ENCODE peak calls at places on chromosomes 5 and 9, in seven cellular contexts. One of them, this sample, is unnamed.

GRCh38 chr5:102955463-102955862 is 164.5 kb downstream of the GIN1 start:
- DNase-seq in esophagus squamous epithelium: no peak
- DNase-seq in CD4-positive, alpha-beta T cell: no peak
- DNase-seq in A549: no peak
- DNase-seq in fibroblast of lung: no peak
- DNase-seq in sigmoid colon: no peak
- DNase-seq in CD8-positive, alpha-beta T cell: no peak
- DNase-seq in this sample: no peak

GRCh38 chr5:169695919-169696490 is 58.9 kb downstream of the DOCK2 start:
- DNase-seq in esophagus squamous epithelium: no peak
- DNase-seq in CD4-positive, alpha-beta T cell: no peak
- DNase-seq in A549: peak
- DNase-seq in fibroblast of lung: peak
- DNase-seq in sigmoid colon: no peak
- DNase-seq in CD8-positive, alpha-beta T cell: no peak
- DNase-seq in this sample: no peak

GRCh38 chr9:99126312-99126711 is 21.4 kb downstream of the TGFBR1 start:
- DNase-seq in esophagus squamous epithelium: no peak
- DNase-seq in CD4-positive, alpha-beta T cell: no peak
- DNase-seq in A549: no peak
- DNase-seq in fibroblast of lung: no peak
- DNase-seq in sigmoid colon: no peak
- DNase-seq in CD8-positive, alpha-beta T cell: no peak
- DNase-seq in this sample: no peak

GRCh38 chr5:113081881-113082546 is 105.4 kb downstream of the DCP2 start:
- DNase-seq in esophagus squamous epithelium: no peak
- DNase-seq in CD4-positive, alpha-beta T cell: no peak
- DNase-seq in A549: no peak
- DNase-seq in fibroblast of lung: peak
- DNase-seq in sigmoid colon: no peak
- DNase-seq in CD8-positive, alpha-beta T cell: no peak
- DNase-seq in this sample: no peak

GRCh38 chr9:131697097-131697496 is 42.8 kb downstream of the RAPGEF1 start:
- DNase-seq in esophagus squamous epithelium: no peak
- DNase-seq in CD4-positive, alpha-beta T cell: no peak
- DNase-seq in A549: no peak
- DNase-seq in fibroblast of lung: peak
- DNase-seq in sigmoid colon: peak
- DNase-seq in CD8-positive, alpha-beta T cell: no peak
- DNase-seq in this sample: no peak

GRCh38 chr5:61004448-61004847 is 59.4 kb downstream of the NDUFAF2 start:
- DNase-seq in esophagus squamous epithelium: no peak
- DNase-seq in CD4-positive, alpha-beta T cell: no peak
- DNase-seq in A549: no peak
- DNase-seq in fibroblast of lung: no peak
- DNase-seq in sigmoid colon: no peak
- DNase-seq in CD8-positive, alpha-beta T cell: no peak
- DNase-seq in this sample: no peak

GRCh38 chr9:76441551-76442322 is 17.2 kb upstream of the GCNT1 start:
- DNase-seq in esophagus squamous epithelium: no peak
- DNase-seq in CD4-positive, alpha-beta T cell: no peak
- DNase-seq in A549: no peak
- DNase-seq in fibroblast of lung: peak
- DNase-seq in sigmoid colon: no peak
- DNase-seq in CD8-positive, alpha-beta T cell: no peak
- DNase-seq in this sample: no peak

GRCh38 chr5:43422143-43422542 is 10.0 kb upstream of the CCL28 start:
- DNase-seq in esophagus squamous epithelium: no peak
- DNase-seq in CD4-positive, alpha-beta T cell: no peak
- DNase-seq in A549: no peak
- DNase-seq in fibroblast of lung: no peak
- DNase-seq in sigmoid colon: no peak
- DNase-seq in CD8-positive, alpha-beta T cell: no peak
- DNase-seq in this sample: no peak

GRCh38 chr9:111966851-111967250 is 70.2 kb downstream of the UGCG start:
- DNase-seq in esophagus squamous epithelium: no peak
- DNase-seq in CD4-positive, alpha-beta T cell: no peak
- DNase-seq in A549: no peak
- DNase-seq in fibroblast of lung: peak
- DNase-seq in sigmoid colon: no peak
- DNase-seq in CD8-positive, alpha-beta T cell: no peak
- DNase-seq in this sample: no peak

GRCh38 chr9:81193362-81194339 is 495.7 kb downstream of the TLE1 start:
- DNase-seq in esophagus squamous epithelium: no peak
- DNase-seq in CD4-positive, alpha-beta T cell: no peak
- DNase-seq in A549: no peak
- DNase-seq in fibroblast of lung: no peak
- DNase-seq in sigmoid colon: no peak
- DNase-seq in CD8-positive, alpha-beta T cell: no peak
- DNase-seq in this sample: no peak

GRCh38 chr9:108751301-108751824 is 104.4 kb downstream of the ACTL7B start:
- DNase-seq in esophagus squamous epithelium: no peak
- DNase-seq in CD4-positive, alpha-beta T cell: no peak
- DNase-seq in A549: no peak
- DNase-seq in fibroblast of lung: peak
- DNase-seq in sigmoid colon: no peak
- DNase-seq in CD8-positive, alpha-beta T cell: no peak
- DNase-seq in this sample: no peak

GRCh38 chr5:136731241-136731885 is 366.0 kb upstream of the TRPC7 start:
- DNase-seq in esophagus squamous epithelium: no peak
- DNase-seq in CD4-positive, alpha-beta T cell: no peak
- DNase-seq in A549: no peak
- DNase-seq in fibroblast of lung: no peak
- DNase-seq in sigmoid colon: no peak
- DNase-seq in CD8-positive, alpha-beta T cell: no peak
- DNase-seq in this sample: no peak

GRCh38 chr5:150389759-150390256 is 22.9 kb downstream of the CD74 start:
- DNase-seq in esophagus squamous epithelium: no peak
- DNase-seq in CD4-positive, alpha-beta T cell: no peak
- DNase-seq in A549: peak
- DNase-seq in fibroblast of lung: no peak
- DNase-seq in sigmoid colon: no peak
- DNase-seq in CD8-positive, alpha-beta T cell: no peak
- DNase-seq in this sample: no peak

GRCh38 chr5:115778417-115778816 is 38.0 kb downstream of the CDO1 start:
- DNase-seq in esophagus squamous epithelium: no peak
- DNase-seq in CD4-positive, alpha-beta T cell: no peak
- DNase-seq in A549: no peak
- DNase-seq in fibroblast of lung: no peak
- DNase-seq in sigmoid colon: no peak
- DNase-seq in CD8-positive, alpha-beta T cell: no peak
- DNase-seq in this sample: no peak

GRCh38 chr5:61303348-61303747 is 28.7 kb upstream of the ZSWIM6 start:
- DNase-seq in esophagus squamous epithelium: no peak
- DNase-seq in CD4-positive, alpha-beta T cell: no peak
- DNase-seq in A549: no peak
- DNase-seq in fibroblast of lung: peak
- DNase-seq in sigmoid colon: no peak
- DNase-seq in CD8-positive, alpha-beta T cell: no peak
- DNase-seq in this sample: no peak

GRCh38 chr5:172765766-172766286 is 5.2 kb downstream of the DUSP1 start:
- DNase-seq in esophagus squamous epithelium: no peak
- DNase-seq in CD4-positive, alpha-beta T cell: no peak
- DNase-seq in A549: no peak
- DNase-seq in fibroblast of lung: peak
- DNase-seq in sigmoid colon: peak
- DNase-seq in CD8-positive, alpha-beta T cell: no peak
- DNase-seq in this sample: peak

GRCh38 chr5:34687269-34688011 is 31.3 kb downstream of the RAI14 start:
- DNase-seq in esophagus squamous epithelium: no peak
- DNase-seq in CD4-positive, alpha-beta T cell: no peak
- DNase-seq in A549: peak
- DNase-seq in fibroblast of lung: no peak
- DNase-seq in sigmoid colon: no peak
- DNase-seq in CD8-positive, alpha-beta T cell: no peak
- DNase-seq in this sample: no peak

GRCh38 chr5:137498301-137498735 is 808 bp downstream of the SPOCK1 start:
- DNase-seq in esophagus squamous epithelium: no peak
- DNase-seq in CD4-positive, alpha-beta T cell: no peak
- DNase-seq in A549: peak
- DNase-seq in fibroblast of lung: no peak
- DNase-seq in sigmoid colon: no peak
- DNase-seq in CD8-positive, alpha-beta T cell: no peak
- DNase-seq in this sample: no peak

GRCh38 chr5:127683006-127683405 is 20.2 kb upstream of the CCDC192 start:
- DNase-seq in esophagus squamous epithelium: no peak
- DNase-seq in CD4-positive, alpha-beta T cell: no peak
- DNase-seq in A549: no peak
- DNase-seq in fibroblast of lung: peak
- DNase-seq in sigmoid colon: no peak
- DNase-seq in CD8-positive, alpha-beta T cell: no peak
- DNase-seq in this sample: no peak

GRCh38 chr5:3351581-3352442 is 243.8 kb upstream of the IRX1 start:
- DNase-seq in esophagus squamous epithelium: no peak
- DNase-seq in CD4-positive, alpha-beta T cell: no peak
- DNase-seq in A549: no peak
- DNase-seq in fibroblast of lung: no peak
- DNase-seq in sigmoid colon: peak
- DNase-seq in CD8-positive, alpha-beta T cell: no peak
- DNase-seq in this sample: no peak

GRCh38 chr9:3467593-3468219 is 58.1 kb downstream of the RFX3 start:
- DNase-seq in esophagus squamous epithelium: peak
- DNase-seq in CD4-positive, alpha-beta T cell: peak
- DNase-seq in A549: peak
- DNase-seq in fibroblast of lung: peak
- DNase-seq in sigmoid colon: peak
- DNase-seq in CD8-positive, alpha-beta T cell: peak
- DNase-seq in this sample: peak

GRCh38 chr5:136128416-136128935 is 4.2 kb upstream of the SMAD5 start:
- DNase-seq in esophagus squamous epithelium: no peak
- DNase-seq in CD4-positive, alpha-beta T cell: no peak
- DNase-seq in A549: no peak
- DNase-seq in fibroblast of lung: no peak
- DNase-seq in sigmoid colon: no peak
- DNase-seq in CD8-positive, alpha-beta T cell: no peak
- DNase-seq in this sample: no peak

GRCh38 chr9:94929373-94929764 is 202.9 kb downstream of the AOPEP start:
- DNase-seq in esophagus squamous epithelium: no peak
- DNase-seq in CD4-positive, alpha-beta T cell: no peak
- DNase-seq in A549: no peak
- DNase-seq in fibroblast of lung: no peak
- DNase-seq in sigmoid colon: no peak
- DNase-seq in CD8-positive, alpha-beta T cell: no peak
- DNase-seq in this sample: no peak
- H3K27ac ChIP-seq in esophagus squamous epithelium: peak
- H3K27ac ChIP-seq in CD4-positive, alpha-beta T cell: no peak
- H3K27ac ChIP-seq in A549: peak
- H3K27ac ChIP-seq in fibroblast of lung: no peak
- H3K27ac ChIP-seq in sigmoid colon: no peak
- H3K27ac ChIP-seq in CD8-positive, alpha-beta T cell: no peak
- H3K27ac ChIP-seq in this sample: no peak

DNA sequence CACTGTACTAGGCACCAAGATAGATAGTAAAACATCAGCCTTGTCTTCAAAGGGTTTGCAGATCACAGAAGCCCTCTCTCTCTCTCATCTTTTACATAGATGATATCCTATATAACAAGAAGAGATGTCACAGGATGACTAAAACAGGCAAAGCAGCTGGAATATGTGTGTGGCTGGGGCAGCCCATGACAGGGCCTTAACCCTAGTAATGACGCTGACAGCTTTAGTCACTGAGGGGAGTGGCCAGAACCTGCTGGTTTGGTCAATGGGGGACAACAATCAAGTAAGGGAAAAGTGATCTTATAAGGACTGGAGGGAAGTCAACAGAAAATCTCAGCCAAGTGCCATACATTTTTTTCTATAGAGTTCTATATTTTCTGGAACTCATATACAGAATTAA is 41.9 kb upstream of the RIC1 start:
- DNase-seq in esophagus squamous epithelium: no peak
- DNase-seq in CD4-positive, alpha-beta T cell: no peak
- DNase-seq in A549: no peak
- DNase-seq in fibroblast of lung: peak
- DNase-seq in sigmoid colon: no peak
- DNase-seq in CD8-positive, alpha-beta T cell: no peak
- DNase-seq in this sample: no peak
- H3K27ac ChIP-seq in esophagus squamous epithelium: peak
- H3K27ac ChIP-seq in CD4-positive, alpha-beta T cell: peak
- H3K27ac ChIP-seq in A549: no peak
- H3K27ac ChIP-seq in fibroblast of lung: peak
- H3K27ac ChIP-seq in sigmoid colon: no peak
- H3K27ac ChIP-seq in CD8-positive, alpha-beta T cell: peak
- H3K27ac ChIP-seq in this sample: no peak

GRCh38 chr9:36276840-36277239 is 18.6 kb upstream of the GNE start:
- DNase-seq in esophagus squamous epithelium: no peak
- DNase-seq in CD4-positive, alpha-beta T cell: no peak
- DNase-seq in A549: peak
- DNase-seq in fibroblast of lung: peak
- DNase-seq in sigmoid colon: no peak
- DNase-seq in CD8-positive, alpha-beta T cell: no peak
- DNase-seq in this sample: no peak
- H3K27ac ChIP-seq in esophagus squamous epithelium: no peak
- H3K27ac ChIP-seq in CD4-positive, alpha-beta T cell: no peak
- H3K27ac ChIP-seq in A549: no peak
- H3K27ac ChIP-seq in fibroblast of lung: no peak
- H3K27ac ChIP-seq in sigmoid colon: no peak
- H3K27ac ChIP-seq in CD8-positive, alpha-beta T cell: no peak
- H3K27ac ChIP-seq in this sample: no peak

GRCh38 chr5:145225529-145225928 is 609.6 kb downstream of the PRELID2 start:
- DNase-seq in esophagus squamous epithelium: no peak
- DNase-seq in CD4-positive, alpha-beta T cell: no peak
- DNase-seq in A549: no peak
- DNase-seq in fibroblast of lung: no peak
- DNase-seq in sigmoid colon: no peak
- DNase-seq in CD8-positive, alpha-beta T cell: no peak
- DNase-seq in this sample: no peak
- H3K27ac ChIP-seq in esophagus squamous epithelium: no peak
- H3K27ac ChIP-seq in CD4-positive, alpha-beta T cell: no peak
- H3K27ac ChIP-seq in A549: no peak
- H3K27ac ChIP-seq in fibroblast of lung: no peak
- H3K27ac ChIP-seq in sigmoid colon: no peak
- H3K27ac ChIP-seq in CD8-positive, alpha-beta T cell: no peak
- H3K27ac ChIP-seq in this sample: no peak

DNA sequence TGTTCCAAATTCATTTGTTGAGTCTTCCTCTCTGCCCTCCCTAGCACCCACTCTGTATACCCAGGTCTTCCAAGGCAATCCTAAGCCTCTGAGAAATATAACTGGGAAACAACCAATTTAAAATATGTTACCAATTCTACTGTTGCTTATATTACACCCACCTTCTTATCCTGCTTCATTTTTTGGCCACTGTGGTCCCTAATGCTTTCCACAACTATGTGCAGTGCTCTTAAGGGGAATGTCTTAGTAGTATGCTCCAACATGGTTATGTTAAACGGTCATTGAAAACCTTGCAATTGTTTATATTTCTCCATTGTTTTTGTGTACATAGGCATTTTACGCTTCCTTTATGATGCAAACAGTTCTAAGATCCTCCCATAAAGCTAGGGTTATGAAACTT is 273.1 kb upstream of the HAPLN1 start:
- DNase-seq in esophagus squamous epithelium: no peak
- DNase-seq in CD4-positive, alpha-beta T cell: no peak
- DNase-seq in A549: no peak
- DNase-seq in fibroblast of lung: no peak
- DNase-seq in sigmoid colon: no peak
- DNase-seq in CD8-positive, alpha-beta T cell: no peak
- DNase-seq in this sample: no peak
- H3K27ac ChIP-seq in esophagus squamous epithelium: no peak
- H3K27ac ChIP-seq in CD4-positive, alpha-beta T cell: no peak
- H3K27ac ChIP-seq in A549: no peak
- H3K27ac ChIP-seq in fibroblast of lung: no peak
- H3K27ac ChIP-seq in sigmoid colon: no peak
- H3K27ac ChIP-seq in CD8-positive, alpha-beta T cell: no peak
- H3K27ac ChIP-seq in this sample: no peak

This sample was measured in CD8-positive, alpha-beta memory T cell.